ENCODE peak calls at places on chromosomes 13 and 19, in eight cellular contexts. One of them, this sample, is unnamed.

GRCh38 chr13:51906581-51906980 is 44.8 kb downstream of the CCDC70 start:
- DNase-seq in CD4-positive, CD25-positive, alpha-beta regulatory T cell: no peak
- DNase-seq in neuronal stem cell: no peak
- DNase-seq in NCI-H2029: no peak
- DNase-seq in nephron progenitor cell: no peak
- DNase-seq in activated naive CD4-positive, alpha-beta T cell: no peak
- DNase-seq in ACHN: no peak
- DNase-seq in T-helper 2 cell: no peak
- DNase-seq in this sample: no peak

GRCh38 chr19:4009990-4010807 is 2.7 kb downstream of the PIAS4 start:
- DNase-seq in nephron progenitor cell: no peak
- DNase-seq in ACHN: no peak
- DNase-seq in CD4-positive, CD25-positive, alpha-beta regulatory T cell: no peak
- DNase-seq in activated naive CD4-positive, alpha-beta T cell: no peak
- DNase-seq in T-helper 2 cell: no peak
- DNase-seq in neuronal stem cell: no peak
- DNase-seq in NCI-H2029: no peak
- DNase-seq in this sample: no peak

GRCh38 chr13:114118763-114119123 is 13.7 kb downstream of the RASA3 start:
- DNase-seq in activated naive CD4-positive, alpha-beta T cell: no peak
- DNase-seq in CD4-positive, CD25-positive, alpha-beta regulatory T cell: no peak
- DNase-seq in nephron progenitor cell: no peak
- DNase-seq in neuronal stem cell: no peak
- DNase-seq in ACHN: peak
- DNase-seq in NCI-H2029: no peak
- DNase-seq in T-helper 2 cell: no peak
- DNase-seq in this sample: no peak

GRCh38 chr13:113625965-113626661 is 31.9 kb downstream of the ATP4B start:
- DNase-seq in neuronal stem cell: no peak
- DNase-seq in nephron progenitor cell: no peak
- DNase-seq in CD4-positive, CD25-positive, alpha-beta regulatory T cell: no peak
- DNase-seq in T-helper 2 cell: no peak
- DNase-seq in ACHN: no peak
- DNase-seq in activated naive CD4-positive, alpha-beta T cell: no peak
- DNase-seq in NCI-H2029: no peak
- DNase-seq in this sample: no peak

GRCh38 chr13:100495455-100495854 is 93.1 kb downstream of the GGACT start:
- DNase-seq in CD4-positive, CD25-positive, alpha-beta regulatory T cell: no peak
- DNase-seq in T-helper 2 cell: no peak
- DNase-seq in activated naive CD4-positive, alpha-beta T cell: no peak
- DNase-seq in NCI-H2029: no peak
- DNase-seq in ACHN: no peak
- DNase-seq in neuronal stem cell: no peak
- DNase-seq in nephron progenitor cell: no peak
- DNase-seq in this sample: no peak

GRCh38 chr19:55590621-55591020 is 8.7 kb downstream of the FIZ1 start:
- DNase-seq in neuronal stem cell: no peak
- DNase-seq in ACHN: no peak
- DNase-seq in activated naive CD4-positive, alpha-beta T cell: no peak
- DNase-seq in T-helper 2 cell: no peak
- DNase-seq in NCI-H2029: peak
- DNase-seq in CD4-positive, CD25-positive, alpha-beta regulatory T cell: no peak
- DNase-seq in nephron progenitor cell: no peak
- DNase-seq in this sample: no peak

GRCh38 chr13:33018886-33019285 is 2.7 kb downstream of the KL start:
- DNase-seq in NCI-H2029: no peak
- DNase-seq in ACHN: no peak
- DNase-seq in nephron progenitor cell: no peak
- DNase-seq in activated naive CD4-positive, alpha-beta T cell: no peak
- DNase-seq in neuronal stem cell: no peak
- DNase-seq in CD4-positive, CD25-positive, alpha-beta regulatory T cell: no peak
- DNase-seq in T-helper 2 cell: no peak
- DNase-seq in this sample: no peak

GRCh38 chr13:73060251-73061160 is 1.7 kb downstream of the KLF5 start:
- DNase-seq in nephron progenitor cell: peak
- DNase-seq in activated naive CD4-positive, alpha-beta T cell: no peak
- DNase-seq in T-helper 2 cell: no peak
- DNase-seq in CD4-positive, CD25-positive, alpha-beta regulatory T cell: no peak
- DNase-seq in neuronal stem cell: peak
- DNase-seq in NCI-H2029: no peak
- DNase-seq in ACHN: peak
- DNase-seq in this sample: no peak

GRCh38 chr19:18960370-18960769 is 19.4 kb upstream of the HOMER3 start:
- DNase-seq in ACHN: no peak
- DNase-seq in CD4-positive, CD25-positive, alpha-beta regulatory T cell: no peak
- DNase-seq in nephron progenitor cell: no peak
- DNase-seq in neuronal stem cell: no peak
- DNase-seq in T-helper 2 cell: no peak
- DNase-seq in NCI-H2029: no peak
- DNase-seq in activated naive CD4-positive, alpha-beta T cell: no peak
- DNase-seq in this sample: no peak

GRCh38 chr13:106401081-106401480 is 134.4 kb downstream of the EFNB2 start:
- DNase-seq in neuronal stem cell: no peak
- DNase-seq in nephron progenitor cell: no peak
- DNase-seq in activated naive CD4-positive, alpha-beta T cell: no peak
- DNase-seq in T-helper 2 cell: no peak
- DNase-seq in CD4-positive, CD25-positive, alpha-beta regulatory T cell: no peak
- DNase-seq in NCI-H2029: no peak
- DNase-seq in ACHN: no peak
- DNase-seq in this sample: no peak

This sample was measured in thoracic aorta.